ENCODE peak calls at places on chromosomes 6 and 20, in nine cellular contexts. E is Panc1; X is astrocyte; W is stomach; V is lower lobe of right lung; K is tibial artery; B is psoas muscle; T is body of pancreas; O is CD8-positive, alpha-beta T cell. M is an unnamed sample. For H3K4me1 and H3K27me3, the result is how much of the 10 kb centered on the place peaks cover.

GRCh38 chr6:134117409-134117808 is 65.0 kb upstream of the SLC2A12 start:
- DNase-seq in E (no peak), X (peak), W (no peak), V (no peak), K (no peak), B (no peak), T (no peak), O (no peak), M (no peak)

GRCh38 chr6:169933251-169933821 is 181.9 kb downstream of the ERMARD start:
- DNase-seq in E (no peak), X (no peak), W (peak), V (no peak), K (no peak), B (no peak), T (peak), O (no peak), M (no peak)

GRCh38 chr20:17614176-17614811 is 44.4 kb downstream of the DSTN start:
- DNase-seq in E (no peak), X (no peak), W (peak), V (peak), K (peak), B (peak), T (peak), O (no peak), M (peak)

GRCh38 chr6:43951063-43951755 is 176.0 kb downstream of the MRPL14 start:
- DNase-seq in E (no peak), X (no peak), W (peak), V (peak), K (no peak), B (peak), T (peak), O (no peak), M (no peak)

GRCh38 chr6:79076160-79076559 is 1.9 kb downstream of the PHIP start:
- DNase-seq in E (no peak), X (peak), W (no peak), V (no peak), K (no peak), B (no peak), T (no peak), O (no peak), M (no peak)

GRCh38 chr6:105402090-105402980 is 547 bp downstream of the PREP start:
- DNase-seq in E (no peak), X (peak), W (peak), V (no peak), K (peak), B (no peak), T (peak), O (peak), M (no peak)

GRCh38 chr20:36493801-36494114 is 47.6 kb upstream of the MYL9 start:
- DNase-seq in E (no peak), X (peak), W (peak), V (no peak), K (peak), B (peak), T (peak), O (no peak), M (peak)

GRCh38 chr6:27720607-27721580 is 191.3 kb downstream of the OR2B2 start:
- DNase-seq in E (peak), X (peak), W (no peak), V (no peak), K (no peak), B (no peak), T (no peak), O (no peak), M (no peak)

GRCh38 chr6:9621276-9621675 is 793.6 kb downstream of the TFAP2A start:
- DNase-seq in E (no peak), X (peak), W (no peak), V (no peak), K (no peak), B (no peak), T (no peak), O (no peak), M (no peak)

GRCh38 chr6:109094351-109095035 is at the start of gene SESN1:
- DNase-seq in E (peak), X (peak), W (peak), V (peak), K (peak), B (peak), T (peak), O (peak), M (peak)

GRCh38 chr6:46914279-46914810 is 7.4 kb downstream of the ADGRF5 start:
- DNase-seq in E (no peak), X (no peak), W (no peak), V (no peak), K (no peak), B (no peak), T (no peak), O (no peak), M (no peak)

GRCh38 chr6:100761841-100762240 is 119.3 kb downstream of the ASCC3 start:
- DNase-seq in E (no peak), X (peak), W (no peak), V (no peak), K (no peak), B (no peak), T (no peak), O (no peak), M (no peak)

GRCh38 chr6:158467923-158468322 is 92.0 kb upstream of the TMEM181 start:
- DNase-seq in E (no peak), X (no peak), W (peak), V (no peak), K (no peak), B (no peak), T (peak), O (no peak), M (no peak)

GRCh38 chr6:52994789-52995078 is 350 bp downstream of the GSTA4 start:
- DNase-seq in E (no peak), X (no peak), W (peak), V (peak), K (peak), B (peak), T (peak), O (peak), M (peak)

GRCh38 chr6:3396503-3397180 is 60.2 kb downstream of the SLC22A23 start:
- DNase-seq in E (no peak), X (no peak), W (no peak), V (no peak), K (peak), B (no peak), T (no peak), O (no peak), M (no peak)

GRCh38 chr6:34182751-34183531 is 37.1 kb upstream of the GRM4 start:
- DNase-seq in E (no peak), X (no peak), W (peak), V (no peak), K (peak), B (no peak), T (peak), O (peak), M (peak)

GRCh38 chr20:25295386-25296093 is 47.7 kb downstream of the PYGB start:
- DNase-seq in E (no peak), X (no peak), W (peak), V (no peak), K (no peak), B (peak), T (peak), O (no peak), M (peak)

GRCh38 chr6:41581381-41581991 is 35.3 kb downstream of the FOXP4 start:
- DNase-seq in E (no peak), X (peak), W (no peak), V (no peak), K (no peak), B (peak), T (peak), O (no peak), M (peak)

GRCh38 chr20:43653966-43654365 is 12.9 kb upstream of the MYBL2 start:
- DNase-seq in E (no peak), X (no peak), W (no peak), V (no peak), K (no peak), B (no peak), T (peak), O (no peak), M (no peak)

GRCh38 chr6:34393191-34393967 is 910 bp upstream of the NUDT3 start:
- DNase-seq in E (no peak), X (no peak), W (no peak), V (no peak), K (no peak), B (no peak), T (no peak), O (no peak), M (no peak)

GRCh38 chr20:24465730-24466129 is 3.7 kb upstream of the SYNDIG1 start:
- DNase-seq in E (no peak), X (peak), W (no peak), V (no peak), K (peak), B (no peak), T (no peak), O (no peak), M (peak)

GRCh38 chr6:73006161-73006560 is 219.1 kb downstream of the KHDC1L start:
- DNase-seq in E (no peak), X (no peak), W (no peak), V (no peak), K (no peak), B (no peak), T (no peak), O (no peak), M (no peak)

GRCh38 chr6:43460032-43460431 is 4.7 kb upstream of the DLK2 start:
- DNase-seq in E (no peak), X (no peak), W (no peak), V (no peak), K (no peak), B (no peak), T (no peak), O (no peak), M (no peak)

GRCh38 chr6:4460595-4461475 is 315.4 kb upstream of the CDYL start:
- DNase-seq in E (no peak), X (peak), W (peak), V (no peak), K (peak), B (peak), T (peak), O (no peak), M (peak)

GRCh38 chr6:161018165-161018564 is 26.6 kb downstream of the MAP3K4 start:
- DNase-seq in E (no peak), X (no peak), W (no peak), V (no peak), K (no peak), B (no peak), T (no peak), O (no peak), M (no peak)

GRCh38 chr6:109606362-109606761 is 84.6 kb downstream of the AK9 start:
- DNase-seq in E (no peak), X (no peak), W (no peak), V (no peak), K (no peak), B (no peak), T (no peak), O (no peak), M (no peak)

GRCh38 chr6:7901056-7901455 is 9.5 kb downstream of the TXNDC5 start:
- DNase-seq in E (no peak), X (no peak), W (no peak), V (no peak), K (no peak), B (no peak), T (peak), O (no peak), M (no peak)

GRCh38 chr6:132919476-132919875 is 105.1 kb downstream of the RPS12 start:
- DNase-seq in E (no peak), X (peak), W (peak), V (peak), K (peak), B (peak), T (peak), O (no peak), M (peak)

GRCh38 chr20:3661836-3662665 is 1.1 kb downstream of the GFRA4 start:
- DNase-seq in E (no peak), X (no peak), W (no peak), V (no peak), K (peak), B (no peak), T (no peak), O (no peak), M (peak)

GRCh38 chr6:71855406-71855805 is 30.9 kb upstream of the RIMS1 start:
- DNase-seq in E (no peak), X (no peak), W (no peak), V (no peak), K (no peak), B (no peak), T (no peak), O (no peak), M (no peak)

GRCh38 chr20:1944345-1945099 is 49.3 kb downstream of the SIRPA start:
- DNase-seq in E (no peak), X (no peak), W (no peak), V (no peak), K (no peak), B (no peak), T (no peak), O (no peak), M (no peak)

GRCh38 chr20:1946762-1947534 is 46.9 kb downstream of the PDYN start:
- DNase-seq in E (no peak), X (peak), W (peak), V (peak), K (peak), B (peak), T (peak), O (no peak), M (peak)

GRCh38 chr20:1946442-1946761 is 47.5 kb downstream of the PDYN start:
- DNase-seq in E (no peak), X (no peak), W (no peak), V (no peak), K (no peak), B (no peak), T (no peak), O (no peak), M (no peak)

GRCh38 chr20:1945134-1945618 is 48.7 kb downstream of the PDYN start:
- DNase-seq in E (no peak), X (no peak), W (peak), V (peak), K (peak), B (peak), T (peak), O (no peak), M (peak)

GRCh38 chr20:1945660-1946059 is 48.2 kb downstream of the PDYN start:
- DNase-seq in E (no peak), X (no peak), W (no peak), V (no peak), K (no peak), B (no peak), T (no peak), O (no peak), M (no peak)
- H3K4me1 ChIP-seq in E (under half), X (under half), W (under half), V (half or more), K (under half), B (under half), T (under half), O (under half), M (under half)

DNA sequence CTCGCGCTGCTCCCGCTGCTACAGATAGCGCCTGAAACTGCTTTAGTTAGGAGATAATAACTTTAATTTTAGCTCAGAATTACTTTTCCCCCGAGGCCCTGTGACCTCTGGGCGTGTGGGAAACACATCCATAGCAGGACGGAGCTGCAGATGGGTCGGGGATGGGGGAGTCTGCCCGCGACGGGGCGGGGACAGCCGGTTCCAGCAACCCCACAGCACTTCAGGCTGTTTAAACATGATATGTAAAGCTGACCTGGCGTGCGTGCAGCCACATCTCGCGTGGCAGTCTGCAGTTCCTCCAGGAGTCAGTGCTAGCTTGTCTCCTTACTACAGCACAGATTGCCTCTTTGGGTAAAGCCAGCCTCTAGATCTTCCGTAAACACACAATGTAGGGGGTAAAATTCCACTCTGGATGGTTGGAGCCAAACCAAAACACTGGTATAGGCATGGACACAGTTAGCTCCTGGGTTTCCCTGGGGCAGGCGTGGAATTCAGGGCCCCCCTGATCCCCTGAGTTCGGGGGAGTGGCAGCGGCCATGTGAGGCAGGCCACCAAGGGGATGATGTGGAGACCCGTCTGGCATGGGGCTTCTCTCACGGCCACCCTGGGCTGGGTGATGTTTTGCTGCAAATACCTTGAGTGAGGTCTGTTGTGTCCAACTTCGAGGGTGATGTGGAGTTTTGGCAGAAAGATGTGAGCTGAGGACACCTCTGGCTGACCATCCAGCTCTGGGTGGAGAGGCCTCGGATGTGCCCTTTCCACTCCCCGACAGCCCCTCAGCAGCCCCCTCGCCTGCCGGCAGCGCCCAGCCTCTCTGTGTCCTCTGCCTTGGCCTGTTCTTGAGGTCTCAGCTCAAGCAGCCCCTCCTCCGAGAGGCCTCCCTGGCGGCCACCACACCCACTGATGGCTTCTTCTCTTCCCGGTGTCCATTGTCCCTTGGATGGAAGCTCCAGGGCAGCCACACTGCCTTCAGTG is 214.5 kb downstream of the TAF4 start:
- DNase-seq in E (no peak), X (no peak), W (no peak), V (no peak), K (no peak), B (peak), T (no peak), O (no peak), M (no peak)
- H3K27me3 ChIP-seq in E (under half), X (under half), W (under half), V (under half), K (under half), B (under half), T (under half), O (under half), M (under half)

GRCh38 chr6:26309731-26310142 is 55.3 kb upstream of the BTN3A2 start:
- DNase-seq in E (no peak), X (peak), W (no peak), V (no peak), K (no peak), B (no peak), T (no peak), O (no peak), M (no peak)

GRCh38 chr6:26306248-26306647 is 58.8 kb upstream of the BTN3A2 start:
- DNase-seq in E (no peak), X (no peak), W (no peak), V (no peak), K (no peak), B (no peak), T (no peak), O (no peak), M (no peak)

GRCh38 chr6:26311012-26311384 is 54.0 kb upstream of the BTN3A2 start:
- DNase-seq in E (no peak), X (peak), W (no peak), V (no peak), K (no peak), B (no peak), T (no peak), O (peak), M (no peak)

GRCh38 chr6:26305097-26305841 is 59.7 kb upstream of the BTN3A2 start:
- DNase-seq in E (no peak), X (peak), W (peak), V (no peak), K (no peak), B (peak), T (peak), O (peak), M (peak)

DNA sequence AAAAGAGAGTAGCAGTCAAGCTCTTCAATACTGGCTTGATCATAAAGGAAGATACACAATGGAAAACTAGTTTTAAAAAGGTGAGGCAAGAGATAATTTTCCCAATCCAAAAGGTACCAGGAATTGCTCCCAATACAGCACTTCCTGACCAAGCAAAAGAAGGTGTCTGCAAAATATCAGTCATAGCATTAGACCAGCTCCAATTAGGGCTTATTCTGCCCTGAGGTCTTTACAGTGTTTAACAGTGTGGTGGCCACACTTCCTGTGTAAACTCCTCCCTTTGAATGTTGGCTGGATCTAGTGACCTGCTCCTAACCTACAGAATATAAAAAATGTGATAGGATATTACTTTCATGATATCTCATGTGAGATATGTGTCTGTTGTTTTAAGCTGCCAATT is 57.2 kb upstream of the BTN3A2 start:
- DNase-seq in E (no peak), X (no peak), W (no peak), V (no peak), K (no peak), B (no peak), T (no peak), O (no peak), M (no peak)
- H3K4me1 ChIP-seq in E (under half), X (under half), W (under half), V (under half), K (under half), B (under half), T (under half), O (under half), M (under half)

DNA sequence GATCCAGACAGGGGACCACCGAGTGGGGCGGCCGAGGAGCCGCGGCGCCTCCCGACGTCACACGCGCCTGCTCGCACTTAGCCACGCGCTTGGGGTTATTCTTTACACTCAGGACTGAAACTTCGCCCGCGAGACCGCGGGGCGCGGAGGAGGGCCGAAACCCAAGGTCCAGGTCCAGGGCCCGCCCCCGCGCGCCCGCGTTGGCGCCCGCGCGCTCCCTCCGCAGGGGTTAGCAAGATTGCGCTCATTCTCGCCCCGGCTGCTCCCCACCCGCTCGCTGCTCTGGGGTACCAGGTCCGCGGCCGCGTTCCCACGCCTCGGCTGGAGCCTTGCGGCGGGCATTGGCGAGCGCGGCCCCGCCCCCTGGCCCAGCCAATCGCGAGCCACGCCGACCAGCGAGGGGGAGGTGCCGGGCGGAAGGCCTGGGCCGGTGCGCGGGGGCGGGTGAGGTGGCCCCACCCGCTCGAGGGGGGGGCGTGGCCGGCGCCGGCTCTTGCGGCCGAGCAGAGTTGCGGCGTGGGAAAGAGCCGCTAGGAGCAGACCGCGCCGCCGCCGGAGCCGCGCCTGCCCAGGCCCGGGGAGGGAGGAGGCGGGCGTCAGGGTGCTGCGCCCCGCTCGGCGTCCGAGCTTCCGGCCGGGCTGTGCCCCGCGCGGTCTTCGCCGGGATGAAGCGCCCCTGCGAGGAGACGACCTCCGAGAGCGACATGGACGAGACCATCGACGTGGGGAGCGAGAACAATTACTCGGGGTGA is at the start of gene HEY2:
- DNase-seq in E (no peak), X (peak), W (peak), V (peak), K (peak), B (peak), T (peak), O (peak), M (peak)
- H3K27me3 ChIP-seq in E (half or more), X (half or more), W (under half), V (half or more), K (under half), B (under half), T (under half), O (under half), M (under half)

GRCh38 chr6:135990437-135990836 is 138.9 kb downstream of the PDE7B start:
- DNase-seq in E (no peak), X (no peak), W (no peak), V (no peak), K (no peak), B (no peak), T (no peak), O (no peak), M (no peak)
- H3K4me1 ChIP-seq in E (under half), X (under half), W (under half), V (under half), K (under half), B (under half), T (under half), O (under half), M (under half)